ENCODE peak calls at places on chromosome 11, in ten cellular contexts. Z is colonic mucosa; J is ELF-1; W is brain pericyte; P is activated naive CD4-positive, alpha-beta T cell treated with anti-CD3 and anti-CD28 coated beads, Interleukin-2, amount 50 U/mL, for 16 hours; I is T47D; H is NCI-H1092; L is H7; M is GM10248; U is T-helper 1 cell. R is an unnamed sample.

GRCh38 chr11:106733518-106734162 is 284.6 kb downstream of the GUCY1A2 start:
- DNase-seq in M (no peak), H (no peak), W (no peak), J (no peak), P (no peak), U (no peak), Z (no peak), L (no peak), I (no peak), R (no peak)

GRCh38 chr11:132206993-132207392 is 836.6 kb downstream of the NTM start:
- DNase-seq in P (no peak), L (no peak), M (no peak), Z (no peak), I (no peak), J (no peak), U (no peak), W (no peak), H (no peak), R (no peak)

GRCh38 chr11:13320688-13321087 is 43.1 kb downstream of the BMAL1 start:
- DNase-seq in J (no peak), U (no peak), M (no peak), W (no peak), Z (no peak), I (no peak), P (no peak), H (no peak), L (no peak), R (no peak)

GRCh38 chr11:72352859-72353551 is 81.3 kb downstream of the CLPB start:
- DNase-seq in I (peak; percentile 63), M (peak; percentile 45), Z (no peak), J (peak; percentile 94), U (no peak), W (peak; percentile 25), H (no peak), P (no peak), L (peak; percentile 48), R (no peak)

GRCh38 chr11:65180877-65181568 is 705 bp upstream of the CAPN1 start:
- DNase-seq in H (peak; percentile 36), I (peak; percentile 70), W (no peak), P (peak; percentile 67), U (peak; percentile 45), L (peak; percentile 95), J (peak; percentile 88), M (peak; percentile 78), Z (peak; percentile 64), R (peak; percentile 71)

GRCh38 chr11:120272303-120272702 is 32.4 kb downstream of the POU2F3 start:
- DNase-seq in Z (no peak), W (no peak), L (no peak), H (no peak), M (no peak), J (no peak), I (no peak), P (no peak), U (no peak), R (peak; percentile 92)

GRCh38 chr11:86459002-86459385 is 84.3 kb downstream of the CCDC81 start:
- DNase-seq in L (no peak), M (no peak), Z (no peak), J (no peak), U (no peak), I (no peak), H (no peak), P (no peak), W (no peak), R (peak; percentile 72)

GRCh38 chr11:120095516-120095915 is 42.4 kb downstream of the TRIM29 start:
- DNase-seq in Z (no peak), U (no peak), L (no peak), M (no peak), I (no peak), H (no peak), P (no peak), W (no peak), J (no peak), R (no peak)

GRCh38 chr11:117879516-117880480 is 3.3 kb upstream of the FXYD6 start:
- DNase-seq in L (no peak), P (no peak), H (no peak), W (no peak), U (no peak), M (no peak), J (no peak), Z (no peak), I (no peak), R (no peak)

GRCh38 chr11:35223429-35223828 is 84.5 kb downstream of the CD44 start:
- DNase-seq in J (peak; percentile 9), P (no peak), I (no peak), H (peak; percentile 3), M (no peak), W (no peak), Z (no peak), L (no peak), U (no peak), R (no peak)

GRCh38 chr11:93487032-93487483 is 56.1 kb downstream of the SMCO4 start:
- DNase-seq in I (no peak), L (no peak), W (no peak), M (no peak), Z (no peak), P (no peak), H (peak; percentile 46), J (no peak), U (no peak), R (no peak)

GRCh38 chr11:76096552-76096951 is 109.8 kb downstream of the WNT11 start:
- DNase-seq in H (no peak), L (no peak), J (peak; percentile 82), W (no peak), Z (no peak), M (no peak), U (no peak), I (peak; percentile 91), P (no peak), R (no peak)

GRCh38 chr11:89495951-89496350 is 4.8 kb upstream of the NOX4 start:
- DNase-seq in W (no peak), Z (no peak), M (no peak), J (peak; percentile 78), L (no peak), P (no peak), I (no peak), U (no peak), H (no peak), R (peak; percentile 92)

GRCh38 chr11:57303280-57303989 is 21.3 kb downstream of the TNKS1BP1 start:
- DNase-seq in H (peak; percentile 56), L (peak; percentile 80), I (no peak), P (no peak), J (no peak), Z (no peak), M (no peak), W (no peak), U (no peak), R (peak; percentile 79)

GRCh38 chr11:120649316-120649715 is 137.8 kb downstream of the GRIK4 start:
- DNase-seq in H (peak; percentile 11), W (no peak), J (no peak), Z (no peak), P (no peak), L (no peak), U (no peak), I (no peak), M (no peak), R (no peak)

GRCh38 chr11:122933434-122933833 is 48.2 kb downstream of the BSX start:
- DNase-seq in U (no peak), H (no peak), P (no peak), I (no peak), L (no peak), W (no peak), M (no peak), Z (no peak), J (no peak), R (no peak)

GRCh38 chr11:119605137-119605675 is 123.8 kb downstream of the NECTIN1 start:
- DNase-seq in P (no peak), W (no peak), U (no peak), H (no peak), J (no peak), M (no peak), I (no peak), Z (no peak), L (no peak), R (no peak)

GRCh38 chr11:469684-470667 is 19.9 kb downstream of the PTDSS2 start:
- DNase-seq in P (no peak), U (no peak), J (no peak), M (no peak), L (peak; percentile 61), W (peak; percentile 64), H (no peak), I (peak; percentile 60), Z (peak; percentile 67), R (peak; percentile 56)

GRCh38 chr11:128498846-128499245 is 88.5 kb downstream of the ETS1 start:
- DNase-seq in U (no peak), M (no peak), W (no peak), I (no peak), L (no peak), H (no peak), P (no peak), Z (no peak), J (no peak), R (peak; percentile 61)